ENCODE peak calls at places on chromosomes 5 and 9, in ten cellular contexts. T is psoas muscle; B is ureter; Y is activated CD4-positive, alpha-beta T cell treated with anti-CD3 and anti-CD28 coated beads, Interleukin-2, amount 50 U/mL, for 4 hours; L is NCI-H1092 treated with DMSO at 0.1 percent for 48 hours; S is HEK293T; O is left ventricle myocardium superior; E is NCI-H1105 treated with DMSO at 0.1 percent for 48 hours; X is stromal cell of bone marrow; R is hypothalamus. P is an unnamed sample.

GRCh38 chr5:141809697-141810096 is 68.5 kb downstream of the PCDH1 start:
- DNase-seq in T (no peak), B (no peak), Y (no peak), L (no peak), S (no peak), O (no peak), E (no peak), X (no peak), R (peak; percentile 10), P (no peak)

GRCh38 chr5:56673171-56673570 is 142.2 kb upstream of the MAP3K1 start:
- DNase-seq in T (no peak), B (no peak), Y (no peak), L (no peak), S (no peak), O (no peak), E (no peak), X (no peak), R (no peak), P (no peak)

GRCh38 chr5:69493235-69493925 is 790 bp downstream of the OCLN start:
- DNase-seq in T (no peak), B (peak; percentile 49), Y (no peak), L (no peak), S (peak; percentile 39), O (peak; percentile 32), E (peak; percentile 33), X (no peak), R (no peak), P (peak; percentile 65)

GRCh38 chr5:111472096-111472495 is 40.2 kb downstream of the STARD4 start:
- DNase-seq in T (no peak), B (no peak), Y (no peak), L (no peak), S (no peak), O (no peak), E (no peak), X (no peak), R (no peak), P (no peak)

GRCh38 chr9:22244141-22245011 is 202.2 kb upstream of the DMRTA1 start:
- DNase-seq in T (peak; percentile 45), B (no peak), Y (no peak), L (peak; percentile 37), S (peak; percentile 55), O (no peak), E (peak; percentile 47), X (peak; percentile 37), R (no peak), P (peak; percentile 33)

GRCh38 chr9:69975681-69976080 is 68.0 kb upstream of the MAMDC2 start:
- DNase-seq in T (no peak), B (no peak), Y (no peak), L (no peak), S (no peak), O (no peak), E (no peak), X (no peak), R (no peak), P (no peak)

GRCh38 chr9:94827584-94828304 is 101.2 kb downstream of the AOPEP start:
- DNase-seq in T (no peak), B (peak; percentile 51), Y (no peak), L (no peak), S (no peak), O (no peak), E (no peak), X (no peak), R (no peak), P (no peak)

GRCh38 chr9:134592018-134592818 is 49.4 kb upstream of the COL5A1 start:
- DNase-seq in T (peak; percentile 87), B (no peak), Y (no peak), L (no peak), S (no peak), O (peak; percentile 75), E (no peak), X (peak; percentile 87), R (no peak), P (peak; percentile 15)

GRCh38 chr5:135438712-135439111 is 8.4 kb downstream of the DCANP1 start:
- DNase-seq in T (no peak), B (no peak), Y (no peak), L (no peak), S (no peak), O (no peak), E (no peak), X (no peak), R (no peak), P (peak; percentile 15)

GRCh38 chr9:126702501-126703329 is 89.0 kb downstream of the LMX1B start:
- DNase-seq in T (no peak), B (peak; percentile 38), Y (peak; percentile 20), L (no peak), S (peak; percentile 80), O (peak; percentile 55), E (no peak), X (no peak), R (no peak), P (peak; percentile 76)

GRCh38 chr5:163712011-163712410 is 206.6 kb downstream of the MAT2B start:
- DNase-seq in T (no peak), B (no peak), Y (no peak), L (no peak), S (no peak), O (no peak), E (no peak), X (no peak), R (no peak), P (no peak)

GRCh38 chr5:74767579-74767913 is 497 bp downstream of the NSA2 start:
- DNase-seq in T (no peak), B (no peak), Y (peak; percentile 6), L (no peak), S (peak; percentile 39), O (no peak), E (peak; percentile 14), X (no peak), R (no peak), P (peak; percentile 43)

GRCh38 chr5:5980601-5981000 is 397.7 kb downstream of the MED10 start:
- DNase-seq in T (no peak), B (no peak), Y (no peak), L (no peak), S (no peak), O (no peak), E (no peak), X (no peak), R (no peak), P (no peak)

GRCh38 chr5:141521244-141521781 is 32.4 kb downstream of the PCDHGC5 start:
- DNase-seq in T (no peak), B (no peak), Y (no peak), L (no peak), S (no peak), O (no peak), E (no peak), X (peak; percentile 99), R (no peak), P (no peak)

GRCh38 chr9:37295178-37295577 is 127.3 kb upstream of the GRHPR start:
- DNase-seq in T (no peak), B (no peak), Y (no peak), L (no peak), S (no peak), O (no peak), E (no peak), X (no peak), R (no peak), P (no peak)

GRCh38 chr9:11328326-11328725 is 715.5 kb upstream of the PTPRD start:
- DNase-seq in T (no peak), B (no peak), Y (no peak), L (no peak), S (no peak), O (no peak), E (no peak), X (no peak), R (no peak), P (no peak)

GRCh38 chr9:70590264-70590646 is 175.8 kb upstream of the KLF9 start:
- DNase-seq in T (no peak), B (no peak), Y (no peak), L (no peak), S (no peak), O (no peak), E (no peak), X (peak; percentile 68), R (no peak), P (no peak)